ENCODE peak calls at places on chromosomes 7 and 10, in five cellular contexts. E is naive thymus-derived CD4-positive, alpha-beta T cell; S is transverse colon; M is heart right ventricle; C is bronchial epithelial cell. A is an unnamed sample.

GRCh38 chr7:3301831-3302618 is 973 bp downstream of the SDK1 start:
- DNase-seq in E (peak; percentile 27), S (no peak), M (no peak), C (no peak), A (peak; percentile 35)

GRCh38 chr7:96605045-96605716 is 104.5 kb downstream of the SEM1 start:
- DNase-seq in E (no peak), S (no peak), M (no peak), C (no peak), A (no peak)

GRCh38 chr10:129057856-129058663 is 409.0 kb upstream of the MGMT start:
- DNase-seq in E (peak; percentile 30), S (peak; percentile 57), M (no peak), C (no peak), A (no peak)

GRCh38 chr7:585229-585711 is 65.6 kb upstream of the PDGFA start:
- DNase-seq in E (no peak), S (no peak), M (no peak), C (no peak), A (peak; percentile 10)

GRCh38 chr10:116325987-116326386 is 1.7 kb downstream of the CCDC172 start:
- DNase-seq in E (no peak), S (no peak), M (no peak), C (no peak), A (no peak)

GRCh38 chr10:42867571-42867970 is 85.0 kb downstream of the BMS1 start:
- DNase-seq in E (no peak), S (no peak), M (no peak), C (no peak), A (no peak)

GRCh38 chr10:1358147-1358546 is 302.0 kb downstream of the WDR37 start:
- DNase-seq in E (no peak), S (no peak), M (no peak), C (no peak), A (no peak)

GRCh38 chr7:80856769-80857168 is 62.1 kb downstream of the SEMA3C start:
- DNase-seq in E (no peak), S (no peak), M (no peak), C (no peak), A (no peak)

GRCh38 chr10:123043409-123043925 is 34.7 kb downstream of the ACADSB start:
- DNase-seq in E (peak; percentile 44), S (peak; percentile 37), M (peak; percentile 7), C (peak; percentile 74), A (peak; percentile 76)

GRCh38 chr10:79380918-79381775 is 33.9 kb downstream of the PPIF start:
- DNase-seq in E (no peak), S (peak; percentile 5), M (no peak), C (no peak), A (peak; percentile 44)

GRCh38 chr7:157735826-157736225 is 399.0 kb downstream of the DNAJB6 start:
- DNase-seq in E (no peak), S (no peak), M (no peak), C (no peak), A (no peak)

GRCh38 chr10:120371856-120372255 is 85.2 kb upstream of the PLPP4 start:
- DNase-seq in E (no peak), S (no peak), M (no peak), C (no peak), A (no peak)

GRCh38 chr7:372939-373791 is 83.2 kb downstream of the FOXL3 start:
- DNase-seq in E (no peak), S (peak; percentile 65), M (no peak), C (no peak), A (no peak)

GRCh38 chr10:115909037-115909436 is 364.0 kb downstream of the GFRA1 start:
- DNase-seq in E (no peak), S (no peak), M (no peak), C (no peak), A (no peak)

GRCh38 chr7:140621326-140622035 is 19.1 kb downstream of the DENND2A start:
- DNase-seq in E (no peak), S (no peak), M (no peak), C (peak; percentile 60), A (peak; percentile 90)

GRCh38 chr10:103241262-103242011 is 4.2 kb upstream of the RPEL1 start:
- DNase-seq in E (no peak), S (peak; percentile 92), M (no peak), C (peak; percentile 94), A (peak; percentile 68)

GRCh38 chr7:96167424-96167823 is 154.5 kb downstream of the SLC25A13 start:
- DNase-seq in E (no peak), S (no peak), M (no peak), C (no peak), A (no peak)

GRCh38 chr10:110059965-110060364 is 52.2 kb downstream of the ADD3 start:
- DNase-seq in E (no peak), S (no peak), M (no peak), C (no peak), A (no peak)

GRCh38 chr10:69438531-69439349 is 12.5 kb upstream of the TSPAN15 start:
- DNase-seq in E (no peak), S (peak; percentile 55), M (no peak), C (peak; percentile 86), A (peak; percentile 83)

GRCh38 chr10:74153123-74153522 is 2.1 kb downstream of the ADK start:
- DNase-seq in E (no peak), S (no peak), M (peak; percentile 22), C (peak; percentile 74), A (peak; percentile 72)

GRCh38 chr7:44156453-44157010 is 15.4 kb upstream of the MYL7 start:
- DNase-seq in E (no peak), S (no peak), M (no peak), C (no peak), A (no peak)

GRCh38 chr10:102831322-102832071 is 5.7 kb downstream of the CYP17A1 start:
- DNase-seq in E (no peak), S (no peak), M (no peak), C (no peak), A (peak; percentile 67)

GRCh38 chr7:134420509-134421125 is 38.3 kb downstream of the AKR1B1 start:
- DNase-seq in E (no peak), S (peak; percentile 54), M (peak; percentile 38), C (peak; percentile 68), A (peak; percentile 81)

GRCh38 chr10:75643944-75644820 is 212.8 kb downstream of the LRMDA start:
- DNase-seq in E (no peak), S (peak; percentile 17), M (no peak), C (no peak), A (no peak)

GRCh38 chr10:79372871-79373270 is 25.6 kb downstream of the PPIF start:
- DNase-seq in E (no peak), S (no peak), M (no peak), C (no peak), A (no peak)

GRCh38 chr7:7617550-7617949 is 23.0 kb upstream of the UMAD1 start:
- DNase-seq in E (no peak), S (no peak), M (no peak), C (no peak), A (no peak)

GRCh38 chr10:69650589-69651261 is 20.7 kb downstream of the FAM241B start:
- DNase-seq in E (no peak), S (no peak), M (no peak), C (no peak), A (no peak)

GRCh38 chr7:130444230-130444629 is 3.4 kb upstream of the CEP41 start:
- DNase-seq in E (no peak), S (no peak), M (no peak), C (no peak), A (peak; percentile 84)

GRCh38 chr7:39682042-39682441 is 58.7 kb downstream of the RALA start:
- DNase-seq in E (no peak), S (no peak), M (no peak), C (no peak), A (no peak)

GRCh38 chr10:7322623-7323022 is 88.2 kb downstream of the SFMBT2 start:
- DNase-seq in E (no peak), S (no peak), M (no peak), C (no peak), A (no peak)

DNA sequence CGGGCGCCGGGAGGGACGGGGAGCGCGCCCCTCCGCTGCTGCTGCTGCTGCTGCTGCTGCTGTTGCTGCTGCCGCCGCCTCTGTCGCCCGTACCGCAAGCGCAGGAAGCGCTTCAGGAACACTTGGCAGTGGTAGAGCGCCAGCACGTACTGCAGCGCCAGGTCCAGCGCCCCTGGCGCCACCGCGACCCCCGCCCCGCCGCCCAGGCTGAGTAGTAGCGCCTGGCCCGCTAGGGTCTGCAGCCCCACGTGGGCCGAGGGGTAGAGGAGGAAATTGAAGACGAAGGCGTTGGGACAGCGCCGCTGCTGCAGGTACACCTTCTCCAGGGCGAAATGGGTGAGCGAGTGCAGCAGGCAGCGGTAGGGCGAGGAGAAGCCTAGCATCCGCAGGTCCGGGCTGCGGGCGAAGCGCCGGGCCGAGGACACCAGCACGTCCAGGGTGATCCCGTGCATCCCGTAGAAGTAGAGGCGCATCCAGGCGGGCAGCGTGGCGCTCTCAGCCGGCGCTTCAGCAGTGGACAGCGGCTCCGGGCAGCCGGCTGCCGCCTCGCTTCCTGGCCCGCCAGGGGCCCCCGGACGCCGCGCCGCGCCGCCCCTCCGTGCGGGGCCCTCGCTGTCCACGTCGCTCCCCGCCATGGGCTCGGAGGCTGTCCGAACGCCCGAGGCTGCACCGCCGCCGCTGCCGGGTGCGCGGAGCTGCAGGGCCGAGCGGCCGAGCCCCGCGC is at the start of gene TMEM229A:
- DNase-seq in E (no peak), S (peak; percentile 42), M (peak; percentile 3), C (peak; percentile 14), A (peak; percentile 56)
- H3K4me3 ChIP-seq in E (no peak within 1 kb of the TSS), S (peak within 1 kb of the TSS; percentile 6), M (peak within 1 kb of the TSS; percentile 38), C (peak within 1 kb of the TSS; percentile 22), A (no peak within 1 kb of the TSS)

GRCh38 chr7:5694221-5694754 is 87.2 kb downstream of the RNF216 start:
- DNase-seq in E (no peak), S (no peak), M (no peak), C (peak; percentile 66), A (peak; percentile 94)
- H3K4me3 ChIP-seq in E (peak overlapping the region; percentile 60), S (no peak overlapping the region), M (no peak overlapping the region), C (no peak overlapping the region), A (peak overlapping the region; percentile 63)

GRCh38 chr10:71773221-71773971 is at the start of gene VSIR:
- DNase-seq in E (peak; percentile 100), S (peak; percentile 94), M (peak; percentile 90), C (peak; percentile 94), A (peak; percentile 92)
- H3K4me3 ChIP-seq in E (peak within 1 kb of the TSS; percentile 91), S (peak within 1 kb of the TSS; percentile 65), M (peak within 1 kb of the TSS; percentile 64), C (peak within 1 kb of the TSS; percentile 58), A (peak within 1 kb of the TSS; percentile 86)

DNA sequence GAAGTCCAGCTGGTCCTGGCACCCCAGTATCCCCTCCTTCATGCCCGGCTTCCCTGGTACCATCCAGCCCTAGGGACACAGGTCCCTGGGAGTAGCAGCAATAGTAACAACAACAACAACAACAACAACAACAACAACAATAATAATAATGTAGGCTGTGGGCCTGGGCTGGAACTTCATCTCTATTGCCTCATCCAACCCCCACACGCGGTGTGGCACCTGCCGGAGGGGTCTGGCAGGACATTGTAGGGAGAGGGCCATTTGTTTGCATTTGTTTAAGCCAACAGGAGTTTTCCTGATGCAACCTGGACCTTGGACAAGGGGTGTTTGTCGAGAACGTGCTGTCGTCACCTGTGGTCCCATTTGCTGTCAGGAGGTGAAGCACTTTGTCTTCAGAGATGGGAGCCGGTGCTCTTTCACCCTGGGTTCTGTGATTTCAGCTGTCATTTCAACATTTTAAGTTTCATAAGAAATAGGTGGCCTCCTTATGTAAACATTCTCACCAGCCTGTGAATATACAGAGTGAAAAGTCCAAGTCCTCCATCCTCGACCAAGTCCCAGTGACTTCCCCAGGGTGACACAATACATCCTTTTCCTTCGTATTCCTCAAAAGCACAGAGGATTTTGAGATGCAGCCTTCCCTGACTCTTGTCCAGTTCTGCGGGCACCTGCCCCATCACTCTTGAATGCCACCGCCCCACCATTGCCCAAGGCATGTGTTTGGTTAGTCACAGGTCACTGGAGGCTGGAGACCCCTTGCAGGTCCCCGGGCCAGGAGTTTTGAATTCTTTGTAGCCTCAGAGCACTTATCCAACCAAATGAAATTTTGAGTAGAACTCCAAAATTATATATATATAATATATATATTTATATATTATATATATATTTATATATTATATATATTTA is 9.2 kb downstream of the LHPP start:
- DNase-seq in E (no peak), S (no peak), M (no peak), C (no peak), A (no peak)
- H3K4me3 ChIP-seq in E (no peak overlapping the region), S (no peak overlapping the region), M (no peak overlapping the region), C (no peak overlapping the region), A (no peak overlapping the region)